ENCODE peak calls at places on chromosomes 13 and 19, in six cellular contexts. A, L, V, G, T and Z are unnamed samples.

GRCh38 chr19:56108447-56109195 is 12.5 kb downstream of the ZNF787 start:
- DNase-seq in A (no peak), L (no peak), V (no peak), G (no peak), T (no peak), Z (no peak)

GRCh38 chr19:3249408-3249807 is 24.9 kb downstream of the CELF5 start:
- DNase-seq in A (peak; percentile 34), L (no peak), V (no peak), G (no peak), T (no peak), Z (no peak)

GRCh38 chr13:112060431-112060830 is 6.5 kb upstream of the SOX1 start:
- DNase-seq in A (no peak), L (no peak), V (no peak), G (no peak), T (no peak), Z (no peak)

GRCh38 chr19:55494172-55494761 is 6.0 kb downstream of the SSC5D start:
- DNase-seq in A (peak; percentile 58), L (no peak), V (no peak), G (no peak), T (no peak), Z (no peak)

GRCh38 chr19:14167013-14167593 is 30.7 kb upstream of the ASF1B start:
- DNase-seq in A (no peak), L (no peak), V (no peak), G (no peak), T (no peak), Z (no peak)

GRCh38 chr13:30429721-30430694 is 7.7 kb downstream of the UBE2L5 start:
- DNase-seq in A (peak; percentile 91), L (no peak), V (peak; percentile 91), G (no peak), T (no peak), Z (no peak)

GRCh38 chr19:50724522-50725217 is 1.5 kb downstream of the CLEC11A start:
- DNase-seq in A (peak; percentile 98), L (peak; percentile 90), V (peak; percentile 99), G (peak; percentile 100), T (peak; percentile 98), Z (peak; percentile 99)

GRCh38 chr19:11507370-11508078 is 1.9 kb upstream of the ZNF653 start:
- DNase-seq in A (no peak), L (no peak), V (no peak), G (no peak), T (no peak), Z (no peak)

GRCh38 chr13:101341464-101341863 is 74.8 kb downstream of the NALCN start:
- DNase-seq in A (peak; percentile 34), L (no peak), V (no peak), G (no peak), T (no peak), Z (no peak)

GRCh38 chr13:49062297-49062896 is 86.7 kb downstream of the FNDC3A start:
- DNase-seq in A (peak; percentile 51), L (no peak), V (no peak), G (no peak), T (no peak), Z (no peak)

GRCh38 chr13:40023608-40024577 is 368.4 kb downstream of the COG6 start:
- DNase-seq in A (no peak), L (no peak), V (no peak), G (no peak), T (no peak), Z (no peak)

GRCh38 chr13:32883501-32883900 is 132.7 kb upstream of the KL start:
- DNase-seq in A (peak; percentile 53), L (no peak), V (no peak), G (no peak), T (no peak), Z (no peak)

GRCh38 chr13:110254151-110254679 is 52.7 kb downstream of the COL4A1 start:
- DNase-seq in A (no peak), L (no peak), V (no peak), G (no peak), T (no peak), Z (no peak)

GRCh38 chr13:62250501-62251175 is 835.0 kb upstream of the PCDH20 start:
- DNase-seq in A (no peak), L (no peak), V (no peak), G (peak; percentile 3), T (no peak), Z (no peak)

GRCh38 chr13:43348397-43348796 is 325.0 kb downstream of the DNAJC15 start:
- DNase-seq in A (peak; percentile 64), L (no peak), V (peak; percentile 74), G (no peak), T (no peak), Z (no peak)

GRCh38 chr19:42286349-42287016 is 15.4 kb upstream of the PRR19 start:
- DNase-seq in A (no peak), L (no peak), V (no peak), G (no peak), T (no peak), Z (no peak)

GRCh38 chr13:112062619-112063308 is 4.2 kb upstream of the SOX1 start:
- DNase-seq in A (no peak), L (no peak), V (no peak), G (peak; percentile 71), T (no peak), Z (no peak)

GRCh38 chr13:25529425-25529824 is 157.7 kb downstream of the ATP8A2 start:
- DNase-seq in A (no peak), L (no peak), V (peak; percentile 50), G (no peak), T (no peak), Z (no peak)

GRCh38 chr19:30686252-30686762 is 314.1 kb downstream of the ZNF536 start:
- DNase-seq in A (no peak), L (no peak), V (no peak), G (no peak), T (no peak), Z (no peak)

GRCh38 chr19:11481777-11482383 is 1.0 kb upstream of the ELAVL3 start:
- DNase-seq in A (peak; percentile 73), L (peak; percentile 75), V (peak; percentile 74), G (peak; percentile 84), T (no peak), Z (peak; percentile 58)

GRCh38 chr19:49602806-49603205 is 11.8 kb downstream of the PRR12 start:
- DNase-seq in A (no peak), L (no peak), V (no peak), G (no peak), T (no peak), Z (no peak)